ENCODE peak calls at places on chromosomes 6 and 20, in four cellular contexts. Y is IMR-90, B is neuronal stem cell, A is H9. C is an unnamed sample. For H3K4me1, the result is how much of the 10 kb centered on the place peaks cover.

GRCh38 chr6:54248319-54248718 is 59.9 kb upstream of the TINAG start:
- DNase-seq in Y (no peak), B (no peak), A (no peak), C (no peak)

GRCh38 chr6:32171234-32171633 is 4.7 kb downstream of the AGPAT1 start:
- DNase-seq in Y (no peak), B (no peak), A (no peak), C (no peak)

GRCh38 chr6:38136547-38136946 is 317.0 kb downstream of the ZFAND3 start:
- DNase-seq in Y (peak), B (no peak), A (no peak), C (no peak)

GRCh38 chr6:166341464-166341863 is 881 bp downstream of the SFT2D1 start:
- DNase-seq in Y (no peak), B (no peak), A (no peak), C (no peak)

GRCh38 chr6:44664716-44665115 is 277.2 kb downstream of the CDC5L start:
- DNase-seq in Y (peak), B (no peak), A (peak), C (peak)

GRCh38 chr6:30889921-30890645 is 5.8 kb downstream of the DDR1 start:
- DNase-seq in Y (no peak), B (no peak), A (peak), C (no peak)

GRCh38 chr6:79602859-79603258 is 28.3 kb upstream of the SH3BGRL2 start:
- DNase-seq in Y (no peak), B (no peak), A (no peak), C (no peak)

GRCh38 chr20:13141541-13141940 is 79.5 kb upstream of the ISM1 start:
- DNase-seq in Y (no peak), B (no peak), A (no peak), C (no peak)

GRCh38 chr6:159134701-159135364 is 34.4 kb upstream of the FNDC1 start:
- DNase-seq in Y (peak), B (peak), A (peak), C (peak)

GRCh38 chr6:1267790-1268762 is 43.8 kb upstream of the FOXQ1 start:
- DNase-seq in Y (no peak), B (no peak), A (no peak), C (no peak)

GRCh38 chr6:167350731-167351655 is 26.1 kb downstream of the TTLL2 start:
- DNase-seq in Y (no peak), B (peak), A (peak), C (peak)

GRCh38 chr6:12767016-12767415 is 50.4 kb downstream of the PHACTR1 start:
- DNase-seq in Y (no peak), B (no peak), A (no peak), C (no peak)

GRCh38 chr6:1286972-1287600 is 24.8 kb upstream of the FOXQ1 start:
- DNase-seq in Y (peak), B (no peak), A (no peak), C (peak)

GRCh38 chr20:62998449-62998848 is 8.3 kb downstream of the BHLHE23 start:
- DNase-seq in Y (no peak), B (no peak), A (no peak), C (no peak)

GRCh38 chr6:152263582-152263981 is 373.6 kb downstream of the SYNE1 start:
- DNase-seq in Y (no peak), B (no peak), A (no peak), C (no peak)

GRCh38 chr6:112606726-112607125 is 259.6 kb downstream of the RFPL4B start:
- DNase-seq in Y (no peak), B (no peak), A (no peak), C (no peak)

GRCh38 chr20:37567671-37568588 is 40.3 kb upstream of the BLCAP start:
- DNase-seq in Y (no peak), B (no peak), A (no peak), C (no peak)

GRCh38 chr6:156794963-156795362 is 17.8 kb downstream of the ARID1B start:
- DNase-seq in Y (no peak), B (no peak), A (no peak), C (no peak)

GRCh38 chr20:59835057-59835447 is 98.4 kb downstream of the SYCP2 start:
- DNase-seq in Y (no peak), B (no peak), A (no peak), C (no peak)

GRCh38 chr6:26033132-26033941 is 53.9 kb upstream of the HFE start:
- DNase-seq in Y (peak), B (peak), A (peak), C (peak)

GRCh38 chr20:61775423-61775822 is 290.3 kb downstream of the TAF4 start:
- DNase-seq in Y (no peak), B (no peak), A (no peak), C (no peak)

GRCh38 chr6:29943053-29943966 is 978 bp downstream of the HLA-A start:
- DNase-seq in Y (no peak), B (no peak), A (no peak), C (no peak)

GRCh38 chr20:32583581-32584045 is 1.5 kb downstream of the NOL4L start:
- DNase-seq in Y (no peak), B (no peak), A (no peak), C (no peak)

GRCh38 chr6:154613137-154613676 is 102.7 kb upstream of the CNKSR3 start:
- DNase-seq in Y (peak), B (no peak), A (no peak), C (peak)

GRCh38 chr6:26401987-26402658 is at the start of gene BTN3A1:
- DNase-seq in Y (peak), B (peak), A (peak), C (peak)

GRCh38 chr6:34514593-34515472 is 41.3 kb downstream of the SPDEF start:
- DNase-seq in Y (peak), B (peak), A (peak), C (no peak)

GRCh38 chr20:24747015-24747712 is 201.9 kb upstream of the CST7 start:
- DNase-seq in Y (no peak), B (no peak), A (peak), C (no peak)

GRCh38 chr6:30922447-30922852 is 8.4 kb downstream of the VARS2 start:
- DNase-seq in Y (no peak), B (no peak), A (peak), C (no peak)

GRCh38 chr6:139291813-139292619 is at the start of gene TXLNB:
- DNase-seq in Y (peak), B (no peak), A (peak), C (no peak)

GRCh38 chr6:54802775-54803631 is 43.6 kb upstream of the FAM83B start:
- DNase-seq in Y (peak), B (no peak), A (no peak), C (no peak)

DNA sequence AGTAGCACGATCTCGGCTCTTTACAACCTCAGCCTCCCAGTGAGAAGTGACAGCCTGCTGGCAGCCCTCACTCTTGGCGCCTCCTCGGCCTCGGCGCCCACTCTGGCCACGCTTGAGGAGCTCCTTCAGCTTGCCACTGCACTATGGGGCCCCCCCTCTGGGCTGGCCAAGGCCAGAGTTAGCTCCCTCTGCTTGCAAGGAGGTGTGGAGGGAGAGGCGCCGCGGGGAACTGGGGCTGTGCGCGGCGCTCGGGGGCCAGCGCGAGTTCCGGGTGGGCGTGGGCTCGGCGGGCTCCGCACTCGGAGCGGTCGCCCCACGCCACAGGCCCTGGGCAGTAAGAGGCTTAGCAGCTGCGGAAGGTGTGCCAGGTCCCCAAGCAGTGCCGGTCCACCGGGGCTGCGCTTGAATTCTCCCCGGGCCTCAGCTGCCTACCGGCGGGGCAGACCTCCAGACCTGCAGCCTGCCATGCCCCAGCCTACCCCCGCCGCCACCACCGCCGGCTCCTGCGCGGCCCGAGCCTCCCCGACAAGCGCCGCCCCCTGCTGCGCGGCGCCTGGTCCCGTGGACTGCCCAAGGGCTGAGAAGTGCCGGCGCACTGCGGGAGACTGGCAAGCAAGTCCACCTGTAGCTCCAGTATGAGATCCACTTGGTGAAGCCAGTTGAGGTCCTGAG is 22.0 kb upstream of the NUP153 start:
- DNase-seq in Y (no peak), B (no peak), A (no peak), C (no peak)
- H4K91ac ChIP-seq in Y (no peak), B (no peak), A (no peak), C (no peak)

GRCh38 chr20:10510216-10510615 is 75.1 kb downstream of the SLX4IP start:
- DNase-seq in Y (no peak), B (no peak), A (no peak), C (no peak)

GRCh38 chr20:10509411-10509810 is 74.3 kb downstream of the SLX4IP start:
- DNase-seq in Y (no peak), B (no peak), A (no peak), C (no peak)

GRCh38 chr20:10511166-10511506 is 76.0 kb downstream of the SLX4IP start:
- DNase-seq in Y (no peak), B (no peak), A (no peak), C (no peak)

GRCh38 chr20:10513091-10513490 is 78.0 kb downstream of the SLX4IP start:
- DNase-seq in Y (no peak), B (no peak), A (no peak), C (no peak)

GRCh38 chr20:10511507-10512231 is 76.6 kb downstream of the SLX4IP start:
- DNase-seq in Y (peak), B (no peak), A (peak), C (peak)
- H3K14ac ChIP-seq in Y (peak), B (no peak), A (no peak), C (peak)

GRCh38 chr6:133768656-133769295 is 120.1 kb upstream of the TCF21 start:
- DNase-seq in Y (no peak), B (no peak), A (no peak), C (no peak)

GRCh38 chr6:133761706-133762105 is 127.2 kb upstream of the TCF21 start:
- DNase-seq in Y (peak), B (no peak), A (no peak), C (no peak)

GRCh38 chr6:133764011-133764812 is 124.7 kb upstream of the TCF21 start:
- DNase-seq in Y (peak), B (no peak), A (no peak), C (no peak)

GRCh38 chr6:133767571-133767970 is 121.3 kb upstream of the TCF21 start:
- DNase-seq in Y (peak), B (no peak), A (no peak), C (no peak)

GRCh38 chr6:133764813-133765208 is 124.1 kb upstream of the TCF21 start:
- DNase-seq in Y (no peak), B (no peak), A (no peak), C (no peak)
- H3K4me1 ChIP-seq in Y (under half), B (under half), A (under half), C (under half)

GRCh38 chr6:143615785-143616184 is 62.0 kb upstream of the PHACTR2 start:
- DNase-seq in Y (no peak), B (no peak), A (no peak), C (no peak)

GRCh38 chr6:143619844-143620243 is 57.9 kb upstream of the PHACTR2 start:
- DNase-seq in Y (no peak), B (no peak), A (no peak), C (no peak)

GRCh38 chr6:143614270-143614669 is 63.5 kb upstream of the PHACTR2 start:
- DNase-seq in Y (no peak), B (no peak), A (no peak), C (no peak)

GRCh38 chr6:143613749-143614148 is 64.0 kb upstream of the PHACTR2 start:
- DNase-seq in Y (no peak), B (no peak), A (no peak), C (no peak)

GRCh38 chr6:143616741-143617140 is 61.0 kb upstream of the PHACTR2 start:
- DNase-seq in Y (no peak), B (no peak), A (no peak), C (peak)
- H4K91ac ChIP-seq in Y (no peak), B (no peak), A (no peak), C (no peak)

GRCh38 chr6:89080281-89081128 is at the start of gene PNRC1:
- DNase-seq in Y (peak), B (peak), A (peak), C (peak)
- H3K14ac ChIP-seq in Y (peak), B (peak), A (peak), C (peak)

DNA sequence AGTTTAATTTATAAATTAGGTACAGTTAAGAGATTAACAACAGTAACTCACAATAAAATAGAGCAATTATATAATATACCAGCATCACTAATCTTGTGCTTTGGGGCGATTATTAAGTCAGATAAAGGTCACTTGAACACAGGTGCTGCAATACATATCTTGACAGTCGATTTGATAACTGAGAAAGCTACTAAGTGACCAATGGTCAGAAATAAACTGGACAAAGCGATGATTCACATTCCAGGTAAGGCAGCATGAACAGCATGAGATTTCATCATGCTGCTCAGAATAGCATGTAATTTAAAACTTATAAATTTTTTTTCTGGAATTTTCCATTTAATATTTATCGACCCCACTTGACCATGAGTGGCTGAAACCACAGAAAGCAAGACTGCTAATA is 15.9 kb upstream of the ADGRF5 start:
- DNase-seq in Y (no peak), B (no peak), A (no peak), C (no peak)
- H3K4me1 ChIP-seq in Y (under half), B (under half), A (under half), C (under half)

GRCh38 chr6:169429001-169429400 is 175.4 kb upstream of the THBS2 start:
- DNase-seq in Y (no peak), B (no peak), A (no peak), C (no peak)
- H4K91ac ChIP-seq in Y (peak), B (peak), A (no peak), C (no peak)

C was measured in trophoblast cell.